ENCODE peak calls at places on chromosomes 7 and 10, in eight cellular contexts. Q is astrocyte of the spinal cord; S is stimulated activated CD4-positive, alpha-beta T cell treated with anti-CD3 and anti-CD28 coated beads, Interleukin-2, amount 100 ng/mL, for 48 hours; O is midbrain; R is type B pancreatic cell; I is GM03348; C is NCI-H1092 treated with DMSO at 0.1 percent for 48 hours; P is aorta. D is an unnamed sample.

GRCh38 chr10:43056568-43057011 is 20.3 kb upstream of the RET start:
- DNase-seq in C (no peak), I (no peak), S (no peak), O (no peak), R (no peak), Q (no peak), P (peak; percentile 28), D (no peak)

GRCh38 chr7:32677593-32677992 is 182.3 kb downstream of the AVL9 start:
- DNase-seq in O (no peak), P (no peak), Q (no peak), R (no peak), S (no peak), C (no peak), I (no peak), D (no peak)

GRCh38 chr7:2431260-2431867 is 28.0 kb downstream of the CHST12 start:
- DNase-seq in Q (no peak), C (no peak), S (peak; percentile 41), P (no peak), R (no peak), O (no peak), I (no peak), D (no peak)

GRCh38 chr10:11691319-11691755 is 50.8 kb upstream of the ECHDC3 start:
- DNase-seq in C (no peak), P (peak; percentile 66), I (no peak), O (no peak), S (no peak), Q (no peak), R (no peak), D (no peak)

GRCh38 chr7:80600046-80600445 is 38.4 kb upstream of the CD36 start:
- DNase-seq in O (no peak), R (no peak), C (no peak), S (no peak), P (no peak), Q (no peak), I (no peak), D (no peak)

GRCh38 chr10:17838080-17838634 is 29.0 kb downstream of the MRC1 start:
- DNase-seq in I (peak; percentile 14), Q (no peak), O (no peak), C (no peak), P (no peak), R (no peak), S (no peak), D (no peak)

GRCh38 chr7:12771378-12771877 is 84.0 kb downstream of the ARL4A start:
- DNase-seq in I (peak; percentile 40), R (no peak), Q (peak; percentile 71), P (peak; percentile 55), O (peak; percentile 17), S (no peak), C (peak; percentile 99), D (no peak)

GRCh38 chr10:132258423-132258822 is 49.3 kb downstream of the STK32C start:
- DNase-seq in I (no peak), R (no peak), S (no peak), Q (no peak), P (no peak), C (no peak), O (no peak), D (no peak)

GRCh38 chr7:1211611-1212010 is 21.1 kb upstream of the UNCX start:
- DNase-seq in Q (no peak), R (no peak), S (no peak), C (no peak), O (no peak), I (no peak), P (no peak), D (no peak)

GRCh38 chr10:68403701-68404100 is 3.4 kb downstream of the RUFY2 start:
- DNase-seq in O (no peak), C (no peak), I (no peak), P (no peak), R (no peak), S (no peak), Q (no peak), D (no peak)

GRCh38 chr10:17056781-17057191 is 72.8 kb downstream of the CUBN start:
- DNase-seq in C (no peak), P (no peak), R (no peak), O (no peak), I (peak; percentile 30), S (no peak), Q (peak; percentile 67), D (no peak)

GRCh38 chr10:22250897-22251605 is 33.2 kb upstream of the EBLN1 start:
- DNase-seq in O (peak; percentile 48), Q (peak; percentile 18), S (no peak), C (peak; percentile 61), I (no peak), R (no peak), P (no peak), D (no peak)

GRCh38 chr10:128938488-128938887 is 528.6 kb upstream of the MGMT start:
- DNase-seq in S (no peak), C (no peak), Q (no peak), I (no peak), P (no peak), O (no peak), R (no peak), D (no peak)

GRCh38 chr10:79274279-79275104 is 72.8 kb upstream of the PPIF start:
- DNase-seq in Q (peak; percentile 58), R (no peak), I (peak; percentile 87), C (peak; percentile 69), O (peak; percentile 95), S (no peak), P (peak; percentile 88), D (peak; percentile 52)

GRCh38 chr7:138907849-138908248 is 73.3 kb downstream of the KIAA1549 start:
- DNase-seq in Q (no peak), C (no peak), O (peak; percentile 32), I (no peak), S (no peak), R (no peak), P (no peak), D (no peak)

GRCh38 chr7:14738086-14738485 is 164.5 kb downstream of the DGKB start:
- DNase-seq in C (no peak), R (no peak), P (no peak), I (no peak), S (no peak), O (no peak), Q (no peak), D (no peak)

GRCh38 chr10:103572597-103573321 is 79.3 kb downstream of the NEURL1 start:
- DNase-seq in P (no peak), Q (no peak), C (no peak), O (no peak), R (no peak), I (no peak), S (no peak), D (no peak)

GRCh38 chr7:82672078-82672477 is 228.5 kb upstream of the CACNA2D1 start:
- DNase-seq in O (no peak), Q (no peak), S (no peak), R (no peak), P (no peak), I (no peak), C (no peak), D (no peak)

GRCh38 chr10:130559213-130559944 is 423.2 kb downstream of the GLRX3 start:
- DNase-seq in Q (no peak), P (no peak), R (peak; percentile 44), S (no peak), C (no peak), O (no peak), I (no peak), D (no peak)

GRCh38 chr10:26781797-26782196 is 79.0 kb downstream of the ABI1 start:
- DNase-seq in C (no peak), I (no peak), P (no peak), Q (peak; percentile 20), S (no peak), R (no peak), O (no peak), D (no peak)

GRCh38 chr7:108181073-108181985 is 51.2 kb upstream of the LAMB4 start:
- DNase-seq in I (peak; percentile 66), O (peak; percentile 61), Q (peak; percentile 75), R (no peak), C (peak; percentile 83), P (no peak), S (no peak), D (no peak)

D was measured in stomach.